ENCODE peak calls at places on chromosomes 16 and 17, in nine cellular contexts. G is lower lobe of right lung; V is transverse colon; Q is naive thymus-derived CD4-positive, alpha-beta T cell; N is uterus; X is thoracic aorta; J is NT2/D1; W is heart right ventricle; M is tibial artery. U is an unnamed sample.

GRCh38 chr16:29852654-29853053 is 10.4 kb downstream of the CDIPT start:
- DNase-seq in N (no peak), J (no peak), G (no peak), X (no peak), V (no peak), M (no peak), W (no peak), Q (no peak), U (no peak)

GRCh38 chr16:10738231-10739077 is 5.2 kb upstream of the NUBP1 start:
- DNase-seq in J (peak; percentile 42), M (peak; percentile 83), W (peak; percentile 84), G (peak; percentile 70), X (peak; percentile 45), N (peak; percentile 56), Q (no peak), V (peak; percentile 34), U (no peak)

GRCh38 chr16:77790964-77791363 is 2.6 kb downstream of the VAT1L start:
- DNase-seq in N (no peak), J (no peak), G (no peak), V (no peak), M (no peak), Q (no peak), X (no peak), W (no peak), U (no peak)

GRCh38 chr17:69607162-69607834 is 192.8 kb downstream of the MAP2K6 start:
- DNase-seq in W (peak; percentile 65), N (peak; percentile 29), X (no peak), G (peak; percentile 73), J (peak; percentile 47), M (peak; percentile 78), V (peak; percentile 75), Q (no peak), U (peak; percentile 79)

GRCh38 chr16:57689772-57690558 is 4.6 kb upstream of the DRC7 start:
- DNase-seq in X (no peak), W (no peak), Q (peak; percentile 53), N (peak; percentile 8), M (peak; percentile 40), J (no peak), V (no peak), G (no peak), U (no peak)

GRCh38 chr16:53872248-53873221 is 168.6 kb downstream of the FTO start:
- DNase-seq in V (no peak), G (no peak), W (no peak), X (no peak), J (no peak), M (no peak), Q (no peak), N (no peak), U (no peak)

GRCh38 chr17:8611135-8611534 is 19.4 kb downstream of the MYH10 start:
- DNase-seq in J (no peak), Q (no peak), G (no peak), W (no peak), M (peak; percentile 75), X (no peak), N (no peak), V (no peak), U (no peak)

GRCh38 chr17:61251939-61252865 is 147.4 kb upstream of the TBX2 start:
- DNase-seq in W (peak; percentile 88), G (peak; percentile 95), M (peak; percentile 99), J (no peak), Q (no peak), V (peak; percentile 84), X (peak; percentile 87), N (peak; percentile 90), U (no peak)

GRCh38 chr17:82030470-82031302 is 792 bp upstream of the RAC3 start:
- DNase-seq in Q (peak; percentile 73), G (peak; percentile 89), X (no peak), J (peak; percentile 63), N (peak; percentile 73), W (peak; percentile 87), V (peak; percentile 91), M (peak; percentile 89), U (peak; percentile 91)

GRCh38 chr16:27729516-27730304 is 179.8 kb downstream of the KATNIP start:
- DNase-seq in Q (no peak), J (no peak), M (no peak), V (no peak), G (peak; percentile 71), W (no peak), N (no peak), X (no peak), U (no peak)

GRCh38 chr16:2023098-2023925 is 3.4 kb upstream of the NHERF2 start:
- DNase-seq in N (peak; percentile 90), X (peak; percentile 69), M (peak; percentile 94), Q (peak; percentile 88), G (peak; percentile 95), V (peak; percentile 97), J (peak; percentile 78), W (peak; percentile 97), U (peak; percentile 95)

DNA sequence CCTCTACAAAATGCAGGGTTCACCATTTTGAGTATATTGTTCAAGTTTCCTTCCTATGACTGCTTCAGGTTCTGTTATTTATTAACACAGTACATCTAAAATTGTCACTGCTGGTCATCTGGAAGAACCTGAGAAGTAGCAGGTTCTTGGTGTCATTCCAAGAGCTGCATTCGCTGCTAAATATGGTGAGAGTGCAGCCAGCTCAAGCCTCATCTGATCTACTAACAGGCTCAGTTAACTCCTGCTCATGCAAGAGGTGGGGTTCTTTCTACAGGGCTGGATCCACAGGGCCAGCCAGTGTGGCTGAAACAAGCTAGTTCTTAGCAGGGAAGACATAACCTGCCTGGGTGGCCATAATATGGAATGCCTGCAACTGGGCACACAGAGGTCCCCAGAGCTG is 1946.1 kb downstream of the TP53TG3F start:
- DNase-seq in N (no peak), G (peak; percentile 15), X (no peak), Q (no peak), V (no peak), J (no peak), W (no peak), M (no peak), U (no peak)
- H3K9me3 ChIP-seq in N (no peaks in the 10 kb centered on the region), G (no peaks in the 10 kb centered on the region), X (no peaks in the 10 kb centered on the region), Q (no peaks in the 10 kb centered on the region), V (no peaks in the 10 kb centered on the region), J (no peaks in the 10 kb centered on the region), W (no peaks in the 10 kb centered on the region), M (no peaks in the 10 kb centered on the region), U (no peaks in the 10 kb centered on the region)

GRCh38 chr16:47958726-47959125 is 197.1 kb downstream of the ABCC12 start:
- DNase-seq in V (no peak), Q (no peak), M (no peak), N (no peak), G (no peak), X (no peak), J (no peak), W (no peak), U (no peak)
- H3K4me1 ChIP-seq in V (no peaks in the 10 kb centered on the region), Q (no peaks in the 10 kb centered on the region), M (no peaks in the 10 kb centered on the region), N (no peaks in the 10 kb centered on the region), G (no peaks in the 10 kb centered on the region), X (no peaks in the 10 kb centered on the region), J (no peaks in the 10 kb centered on the region), W (no peaks in the 10 kb centered on the region), U (no peaks in the 10 kb centered on the region)

GRCh38 chr17:50976951-50977472 is 110.9 kb upstream of the TOB1 start:
- DNase-seq in N (no peak), J (no peak), X (no peak), G (no peak), M (no peak), V (no peak), Q (no peak), W (no peak), U (no peak)
- H3K36me3 ChIP-seq in N (no peaks in the 10 kb centered on the region), J (peaks cover 60% of the 10 kb centered on the region), X (peaks cover 33% of the 10 kb centered on the region), G (peaks cover 93% of the 10 kb centered on the region), M (peaks cover 65% of the 10 kb centered on the region), V (peaks cover 64% of the 10 kb centered on the region), Q (peaks cover 48% of the 10 kb centered on the region), W (peaks cover 39% of the 10 kb centered on the region), U (peaks cover 40% of the 10 kb centered on the region)

DNA sequence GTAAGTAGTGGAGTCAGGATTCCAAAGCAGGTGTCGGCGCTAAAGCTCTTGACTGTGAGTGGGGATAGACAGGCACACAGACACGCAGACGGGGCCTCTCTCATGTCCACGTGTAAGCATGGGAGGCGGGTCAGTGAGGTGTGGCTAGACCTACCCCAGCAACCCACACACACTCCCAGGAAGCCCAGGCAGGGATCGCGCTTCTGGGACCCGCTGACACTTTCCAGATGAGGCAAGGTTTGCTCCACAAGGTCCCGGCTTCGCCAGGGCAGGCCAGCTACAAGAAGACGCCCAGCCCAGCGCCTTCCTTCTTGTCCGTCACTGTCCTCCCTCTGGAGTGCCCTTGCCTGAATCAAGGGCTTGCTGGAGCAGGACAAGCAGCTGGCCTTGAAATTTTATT is 213.8 kb upstream of the RPL38 start:
- DNase-seq in V (no peak), W (no peak), Q (no peak), X (no peak), G (peak; percentile 32), N (no peak), M (no peak), J (no peak), U (no peak)
- H3K9me3 ChIP-seq in V (no peaks in the 10 kb centered on the region), W (no peaks in the 10 kb centered on the region), Q (no peaks in the 10 kb centered on the region), X (no peaks in the 10 kb centered on the region), G (no peaks in the 10 kb centered on the region), N (no peaks in the 10 kb centered on the region), M (no peaks in the 10 kb centered on the region), J (no peaks in the 10 kb centered on the region), U (no peaks in the 10 kb centered on the region)

GRCh38 chr17:29495011-29495410 is 71.8 kb downstream of the ABHD15 start:
- DNase-seq in G (no peak), Q (no peak), V (no peak), M (no peak), W (no peak), X (no peak), J (no peak), N (no peak), U (no peak)
- H3K4me1 ChIP-seq in G (no peaks in the 10 kb centered on the region), Q (no peaks in the 10 kb centered on the region), V (no peaks in the 10 kb centered on the region), M (no peaks in the 10 kb centered on the region), W (no peaks in the 10 kb centered on the region), X (no peaks in the 10 kb centered on the region), J (no peaks in the 10 kb centered on the region), N (no peaks in the 10 kb centered on the region), U (no peaks in the 10 kb centered on the region)

U was measured in HAP-1.